ENCODE peak calls at places on chromosomes 7 and 10, in six cellular contexts. L is IMR-90, E is H1, B is neuronal stem cell, Y is mesendoderm, O is H9. W is an unnamed sample.

GRCh38 chr10:7301039-7301768 is 109.6 kb downstream of the SFMBT2 start:
- DNase-seq in B (no peak), L (no peak), E (peak; percentile 77), Y (peak; percentile 70), O (peak; percentile 69), W (no peak)

GRCh38 chr7:143467724-143468123 is 9.9 kb upstream of the TAS2R41 start:
- DNase-seq in L (no peak), E (no peak), O (no peak), B (no peak), Y (no peak), W (no peak)

GRCh38 chr10:103847909-103848468 is 7.4 kb downstream of the SH3PXD2A start:
- DNase-seq in O (peak; percentile 56), L (no peak), B (no peak), E (peak; percentile 69), Y (peak; percentile 74), W (no peak)

GRCh38 chr10:130745831-130746230 is 565.7 kb downstream of the TCERG1L start:
- DNase-seq in B (no peak), Y (no peak), O (no peak), L (no peak), E (no peak), W (no peak)

GRCh38 chr10:48536226-48536500 is 68.7 kb downstream of the ARHGAP22 start:
- DNase-seq in O (no peak), E (no peak), B (no peak), Y (no peak), L (no peak), W (no peak)

GRCh38 chr7:159112136-159113011 is 32.3 kb downstream of the VIPR2 start:
- DNase-seq in Y (no peak), E (no peak), L (no peak), O (no peak), B (no peak), W (no peak)

GRCh38 chr10:31340343-31340742 is 21.3 kb downstream of the ZEB1 start:
- DNase-seq in L (no peak), O (no peak), Y (no peak), B (no peak), E (no peak), W (no peak)

GRCh38 chr10:79221110-79222051 is 125.9 kb upstream of the PPIF start:
- DNase-seq in B (no peak), E (no peak), Y (peak; percentile 35), O (peak; percentile 65), L (peak; percentile 95), W (peak; percentile 62)

GRCh38 chr10:63630085-63630927 is 109.1 kb downstream of the REEP3 start:
- DNase-seq in O (peak; percentile 93), L (peak; percentile 90), B (peak; percentile 73), E (peak; percentile 84), Y (peak; percentile 96), W (peak; percentile 96)

GRCh38 chr10:63629363-63630084 is 108.3 kb downstream of the REEP3 start:
- DNase-seq in O (peak; percentile 97), B (peak; percentile 88), E (peak; percentile 90), Y (peak; percentile 99), L (peak; percentile 99), W (peak; percentile 97)

GRCh38 chr10:63627881-63628296 is 106.7 kb downstream of the REEP3 start:
- DNase-seq in E (no peak), B (no peak), L (no peak), Y (no peak), O (no peak), W (peak; percentile 15)

GRCh38 chr10:63627376-63627775 is 106.2 kb downstream of the REEP3 start:
- DNase-seq in Y (peak; percentile 25), E (no peak), O (no peak), B (no peak), L (no peak), W (peak; percentile 59)

GRCh38 chr10:63628526-63629362 is 107.5 kb downstream of the REEP3 start:
- DNase-seq in B (peak; percentile 55), Y (peak; percentile 54), E (no peak), L (no peak), O (peak; percentile 53), W (peak; percentile 65)
- H2BK5ac ChIP-seq in B (no peak overlapping the region), Y (peak overlapping the region; percentile 69), E (peak overlapping the region; percentile 10), L (peak overlapping the region; percentile 80), O (no peak overlapping the region), W (peak overlapping the region; percentile 85)

GRCh38 chr10:43408710-43409384 is at the start of gene HNRNPF:
- DNase-seq in Y (peak; percentile 98), O (peak; percentile 97), L (peak; percentile 93), E (peak; percentile 97), B (peak; percentile 95), W (peak; percentile 97)

GRCh38 chr10:43407148-43407575 is 1.8 kb downstream of the HNRNPF start:
- DNase-seq in Y (peak; percentile 46), B (no peak), O (no peak), L (peak; percentile 36), E (no peak), W (peak; percentile 66)

GRCh38 chr10:43409385-43410109 is 561 bp upstream of the HNRNPF start:
- DNase-seq in O (no peak), E (no peak), Y (no peak), L (no peak), B (no peak), W (no peak)

GRCh38 chr10:43408331-43408709 is 666 bp downstream of the HNRNPF start:
- DNase-seq in E (no peak), Y (no peak), O (no peak), L (no peak), B (no peak), W (no peak)

DNA sequence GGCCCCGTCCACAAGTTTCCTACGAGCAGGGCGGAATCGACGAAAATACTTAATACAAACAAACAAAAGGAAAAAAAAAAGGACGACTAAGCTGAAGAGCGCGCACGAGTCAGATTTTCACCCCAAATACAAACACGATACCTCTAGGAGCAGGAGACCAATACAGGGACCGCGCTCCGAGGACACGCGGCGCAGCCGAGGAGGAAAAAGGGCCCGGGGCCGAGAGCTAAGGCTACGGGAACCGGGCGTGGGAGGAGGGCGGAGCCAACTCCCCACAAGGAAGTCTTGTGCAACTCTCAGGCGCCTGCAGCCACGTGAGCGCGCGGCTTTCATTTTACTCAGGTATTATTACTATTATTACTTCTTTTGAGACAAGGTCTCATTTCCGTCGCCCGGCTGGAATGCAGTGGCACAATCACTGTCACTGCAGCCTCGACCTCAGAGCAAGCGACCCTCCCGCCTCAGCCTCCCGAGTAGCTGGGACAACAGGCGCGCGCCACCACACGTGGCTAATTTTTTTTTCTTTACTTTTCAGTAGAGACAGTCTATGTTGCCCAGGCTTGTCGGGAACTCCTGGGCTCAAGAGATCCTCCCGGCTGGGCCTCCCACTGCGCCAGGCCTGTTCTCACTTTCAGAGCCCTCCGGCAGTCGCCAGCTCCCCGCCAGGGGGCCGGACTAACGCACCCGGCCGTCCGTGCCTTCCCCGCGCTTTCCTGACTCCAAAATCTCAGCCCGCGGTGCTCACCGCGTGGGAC is 1.2 kb downstream of the HNRNPF start:
- DNase-seq in O (peak; percentile 71), E (peak; percentile 71), B (peak; percentile 63), Y (peak; percentile 91), L (peak; percentile 89), W (peak; percentile 92)
- H3K4ac ChIP-seq in O (no peak overlapping the region), E (peak overlapping the region; percentile 99), B (no peak overlapping the region), Y (peak overlapping the region; percentile 98), L (peak overlapping the region; percentile 84), W (peak overlapping the region; percentile 93)

GRCh38 chr10:83701799-83702198 is 437.5 kb upstream of the GHITM start:
- DNase-seq in B (no peak), L (no peak), O (no peak), Y (no peak), E (no peak), W (no peak)

GRCh38 chr10:83706120-83706519 is 433.2 kb upstream of the GHITM start:
- DNase-seq in L (no peak), E (no peak), O (no peak), B (no peak), Y (no peak), W (no peak)

GRCh38 chr10:83706952-83707582 is 432.2 kb upstream of the GHITM start:
- DNase-seq in L (no peak), B (no peak), Y (no peak), O (no peak), E (no peak), W (no peak)
- H2BK15ac ChIP-seq in L (no peak overlapping the region), B (no peak overlapping the region), Y (no peak overlapping the region), O (no peak overlapping the region), E (no peak overlapping the region), W (no peak overlapping the region)

DNA sequence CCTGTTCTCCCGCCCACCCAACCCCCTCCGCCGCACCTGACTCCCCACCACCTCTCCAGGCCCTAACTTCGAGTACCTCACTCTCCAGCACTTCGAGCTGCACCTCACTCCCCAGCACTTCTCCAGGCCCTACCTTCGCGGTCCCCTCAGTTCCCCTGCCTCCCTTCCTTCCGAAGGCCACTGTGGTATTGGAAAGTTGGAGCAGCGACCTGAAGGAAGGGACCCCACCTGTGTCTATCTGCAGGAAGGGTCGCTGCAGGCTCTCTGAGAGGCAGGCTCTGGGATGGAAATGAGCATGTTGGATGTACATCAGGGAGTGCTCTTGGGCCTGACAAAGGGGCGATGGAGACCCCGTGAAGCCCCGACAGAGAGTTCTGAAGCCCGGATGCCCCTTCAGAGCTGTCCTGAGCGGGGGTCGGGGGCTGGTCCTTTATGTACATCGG is 122.2 kb downstream of the PRKAG2 start:
- DNase-seq in B (no peak), E (no peak), Y (no peak), L (no peak), O (no peak), W (no peak)
- H2BK5ac ChIP-seq in B (peak overlapping the region; percentile 97), E (peak overlapping the region; percentile 76), Y (no peak overlapping the region), L (peak overlapping the region; percentile 88), O (no peak overlapping the region), W (peak overlapping the region; percentile 12)

DNA sequence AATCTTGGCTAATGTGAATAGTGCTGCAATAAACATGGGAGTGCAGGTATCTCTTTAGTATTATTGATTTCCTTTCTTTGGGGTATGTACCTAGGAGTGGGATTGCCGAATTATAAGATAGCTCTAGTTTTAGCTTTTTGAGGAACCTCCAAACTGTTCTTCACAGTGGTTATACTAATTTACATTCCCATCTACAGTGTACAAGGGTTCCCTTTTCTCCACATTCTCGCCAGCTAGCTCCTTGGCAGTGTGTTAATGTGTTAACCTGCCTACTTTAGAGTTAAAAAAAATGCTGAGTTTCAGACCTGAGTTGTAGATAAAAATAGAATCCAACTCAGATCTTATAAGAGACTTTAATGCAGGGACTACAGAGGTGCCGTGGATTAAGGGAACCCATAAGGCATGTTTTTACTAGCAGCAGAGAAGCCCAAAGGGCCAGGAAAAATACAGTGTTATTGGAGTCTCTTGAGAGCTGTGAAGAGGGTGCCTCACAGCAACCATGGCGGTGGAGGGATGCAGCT is 35.4 kb downstream of the CDK13 start:
- DNase-seq in L (no peak), O (no peak), Y (no peak), B (no peak), E (no peak), W (no peak)
- H3K4ac ChIP-seq in L (no peak overlapping the region), O (no peak overlapping the region), Y (no peak overlapping the region), B (no peak overlapping the region), E (no peak overlapping the region), W (no peak overlapping the region)

DNA sequence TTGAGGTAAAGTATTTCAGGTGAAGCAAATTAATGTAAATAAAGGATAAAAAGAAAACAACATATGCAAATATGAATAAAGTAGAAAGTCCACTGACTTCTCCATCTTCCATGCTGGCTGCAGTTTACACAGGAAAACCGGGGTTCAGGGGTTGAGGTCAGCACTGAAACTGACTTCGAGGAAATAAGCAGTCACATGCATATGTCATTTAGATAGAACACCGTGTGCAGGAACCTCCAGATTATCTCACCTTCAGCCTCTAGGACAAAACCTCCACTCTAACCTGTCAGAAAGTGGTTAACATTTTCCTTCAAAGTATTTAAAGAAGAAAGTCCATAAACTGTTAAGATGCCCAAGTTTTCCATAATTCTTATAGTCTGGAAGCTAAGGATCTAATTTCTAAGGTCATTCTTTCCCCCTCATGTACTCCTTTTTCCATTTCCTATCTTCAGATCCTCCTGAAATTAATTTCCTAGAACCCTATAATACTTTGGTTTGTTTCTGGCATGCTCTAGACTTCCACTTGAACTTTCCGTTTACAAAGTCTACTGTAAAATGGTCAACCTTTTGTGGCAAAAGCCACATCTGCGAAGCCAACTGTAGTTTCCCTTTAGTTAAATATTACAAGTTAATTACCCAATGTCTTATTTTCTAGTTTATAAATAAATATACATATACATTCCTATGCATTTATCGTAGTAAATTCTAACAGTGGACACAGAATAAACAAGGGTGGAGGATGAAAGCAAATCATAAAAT is 173.3 kb downstream of the RAPGEF5 start:
- DNase-seq in Y (no peak), O (no peak), E (no peak), L (no peak), B (no peak), W (no peak)
- H2BK15ac ChIP-seq in Y (no peak overlapping the region), O (no peak overlapping the region), E (no peak overlapping the region), L (no peak overlapping the region), B (no peak overlapping the region), W (no peak overlapping the region)